ENCODE peak calls at places on chromosomes 11 and 22, in four cellular contexts. V, D, C and W are unnamed samples.

GRCh38 chr11:13016415-13016814 is 7.3 kb downstream of the RASSF10 start:
- DNase-seq in V (no peak), C (no peak), D (no peak), W (no peak)

GRCh38 chr11:324131-324530 is 3.5 kb upstream of the IFITM3 start:
- DNase-seq in D (no peak), V (no peak), C (no peak), W (peak)

GRCh38 chr11:20873054-20873453 is 203.7 kb downstream of the NELL1 start:
- DNase-seq in C (no peak), V (peak), D (peak), W (no peak)

GRCh38 chr11:115439385-115439784 is 64.8 kb downstream of the CADM1 start:
- DNase-seq in D (no peak), V (no peak), C (peak), W (peak)

GRCh38 chr11:73107597-73107996 is 34.5 kb downstream of the FCHSD2 start:
- DNase-seq in C (no peak), D (no peak), V (no peak), W (no peak)

GRCh38 chr11:58574851-58575250 is 805 bp downstream of the LPXN start:
- DNase-seq in V (no peak), D (no peak), C (peak), W (peak)

GRCh38 chr11:34274712-34275398 is 83.0 kb downstream of the ABTB2 start:
- DNase-seq in D (no peak), C (peak), V (no peak), W (peak)

GRCh38 chr22:27673839-27674238 is 127.7 kb downstream of the MN1 start:
- DNase-seq in V (no peak), C (no peak), D (no peak), W (no peak)

GRCh38 chr11:11978098-11978637 is 30.3 kb downstream of the DKK3 start:
- DNase-seq in D (no peak), C (no peak), V (no peak), W (no peak)

GRCh38 chr11:62242021-62242420 is at the start of gene SCGB1D2:
- DNase-seq in D (no peak), C (no peak), V (no peak), W (no peak)

GRCh38 chr22:19735665-19736510 is 12.5 kb downstream of the GP1BB start:
- DNase-seq in C (no peak), D (no peak), V (no peak), W (no peak)

GRCh38 chr22:38935023-38935422 is 22.4 kb upstream of the APOBEC3A start:
- DNase-seq in C (no peak), D (no peak), V (no peak), W (no peak)

GRCh38 chr11:94128171-94128745 is 383 bp upstream of the PANX1 start:
- DNase-seq in V (no peak), C (no peak), D (no peak), W (no peak)

GRCh38 chr11:87252869-87253268 is 215.1 kb downstream of the TMEM135 start:
- DNase-seq in C (peak), V (no peak), D (no peak), W (peak)

GRCh38 chr11:4134844-4135243 is 40.2 kb downstream of the RRM1 start:
- DNase-seq in V (no peak), C (peak), D (no peak), W (peak)

GRCh38 chr22:46579751-46580449 is 40.3 kb upstream of the GRAMD4 start:
- DNase-seq in V (no peak), D (no peak), C (no peak), W (no peak)

GRCh38 chr11:8231979-8232378 is 31.7 kb downstream of the LMO1 start:
- DNase-seq in C (no peak), V (no peak), D (no peak), W (no peak)

GRCh38 chr11:20596629-20597129 is 2.7 kb upstream of the SLC6A5 start:
- DNase-seq in C (no peak), V (no peak), D (no peak), W (no peak)

GRCh38 chr11:116461789-116462188 is 311.0 kb downstream of the BUD13 start:
- DNase-seq in D (no peak), C (no peak), V (no peak), W (no peak)

GRCh38 chr11:4991066-4991465 is 3.6 kb upstream of the OR51L1 start:
- DNase-seq in V (no peak), C (peak), D (no peak), W (no peak)

GRCh38 chr11:44113018-44113417 is 17.5 kb downstream of the EXT2 start:
- DNase-seq in V (no peak), C (no peak), D (no peak), W (no peak)

GRCh38 chr11:12539570-12539969 is 134.7 kb upstream of the TEAD1 start:
- DNase-seq in C (peak), V (no peak), D (no peak), W (peak)

GRCh38 chr11:108805030-108805429 is 140.2 kb downstream of the DDX10 start:
- DNase-seq in D (no peak), V (no peak), C (no peak), W (no peak)

GRCh38 chr11:64759722-64760719 is at the start of gene PYGM:
- DNase-seq in C (no peak), V (peak), D (peak), W (peak)

GRCh38 chr11:82942376-82942775 is 40.8 kb downstream of the DDIAS start:
- DNase-seq in V (no peak), C (no peak), D (no peak), W (no peak)

GRCh38 chr11:36455658-36456111 is 54.4 kb downstream of the TRAF6 start:
- DNase-seq in D (no peak), C (peak), V (peak), W (peak)

GRCh38 chr11:73480677-73481076 is 104.5 kb downstream of the RELT start:
- DNase-seq in C (peak), D (no peak), V (no peak), W (no peak)

GRCh38 chr22:47965066-47965465 is 1202.6 kb downstream of the TBC1D22A start:
- DNase-seq in D (no peak), C (no peak), V (no peak), W (no peak)

GRCh38 chr22:41001722-41002122 is 50.5 kb downstream of the RBX1 start:
- DNase-seq in C (peak), D (no peak), V (no peak), W (peak)

GRCh38 chr22:41003976-41004375 is 52.8 kb downstream of the RBX1 start:
- DNase-seq in V (no peak), C (no peak), D (no peak), W (no peak)

GRCh38 chr22:41000040-41000565 is 48.9 kb downstream of the RBX1 start:
- DNase-seq in V (no peak), D (no peak), C (no peak), W (no peak)

GRCh38 chr22:41003041-41003440 is 51.9 kb downstream of the RBX1 start:
- DNase-seq in D (no peak), V (no peak), C (no peak), W (no peak)

DNA sequence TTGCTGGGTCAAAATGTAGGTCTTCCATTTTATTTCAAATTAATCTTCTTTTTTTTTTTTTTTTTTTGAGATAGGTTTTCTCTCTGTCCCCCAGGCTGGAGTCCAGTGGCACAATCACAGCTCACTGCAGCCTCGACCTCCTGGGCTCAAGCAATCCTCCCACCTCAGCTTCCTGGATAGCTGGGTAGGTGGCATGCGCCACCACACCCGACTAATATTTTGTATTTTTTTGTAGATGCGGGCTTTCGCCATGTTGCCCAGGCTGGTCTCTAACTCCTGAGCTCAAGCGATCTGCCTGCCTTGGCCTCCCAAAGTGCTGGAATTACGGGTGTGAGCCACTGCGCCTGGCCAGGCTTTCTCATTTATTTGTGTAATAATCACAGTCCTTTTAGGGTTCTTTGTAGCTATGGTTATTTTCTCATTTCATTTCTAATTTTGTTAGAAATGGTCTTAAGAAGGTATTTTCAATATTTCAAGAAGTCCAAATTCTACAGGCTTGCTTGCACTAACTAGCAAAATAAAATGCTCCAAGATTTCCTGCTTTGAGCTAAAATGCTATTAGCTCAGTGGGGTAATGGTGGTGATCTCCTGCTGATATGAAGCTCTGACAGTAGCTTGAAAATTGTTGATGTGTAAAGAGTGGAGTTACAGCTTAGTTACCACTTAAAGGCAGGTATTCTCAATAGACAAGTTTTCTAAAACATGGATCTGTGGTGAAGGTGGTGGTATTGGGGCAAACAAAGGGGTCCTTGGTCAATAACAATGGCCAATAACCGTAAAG is 50.0 kb downstream of the RBX1 start:
- DNase-seq in C (no peak), D (no peak), V (no peak), W (no peak)
- H3K18ac ChIP-seq in C (no peak), D (no peak), V (no peak), W (no peak)

DNA sequence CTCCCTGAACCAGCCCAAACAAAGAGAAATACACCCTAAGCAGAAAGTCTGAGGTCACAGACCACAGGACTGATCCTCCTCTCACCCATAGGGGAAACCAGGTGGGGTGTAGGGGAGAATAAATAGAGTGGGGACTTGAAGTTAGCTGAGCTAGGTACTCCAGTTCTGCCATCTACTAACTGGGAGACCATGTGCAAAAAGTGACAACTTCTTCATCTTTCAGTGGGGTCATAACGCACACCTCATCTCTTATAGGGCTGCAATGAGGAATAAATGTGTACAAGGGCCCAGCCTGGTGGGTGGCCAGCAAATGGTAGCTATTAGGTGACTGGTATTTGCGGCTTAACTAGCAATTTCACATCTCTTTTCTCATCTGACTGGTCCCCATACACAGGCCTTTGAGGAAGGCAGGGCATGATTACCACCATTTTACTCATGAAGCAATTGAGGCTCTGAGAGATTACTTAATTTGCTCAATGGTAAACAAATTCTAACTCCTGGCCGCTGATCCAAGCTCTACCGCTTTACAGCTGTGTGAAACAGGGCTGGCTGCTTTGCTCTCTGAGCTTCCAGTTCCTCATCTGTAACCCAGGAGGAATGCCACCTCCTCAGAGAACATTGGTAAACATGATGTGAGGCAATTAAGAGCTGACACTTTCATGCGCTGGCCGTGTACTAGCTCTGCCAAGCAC is 16.6 kb downstream of the TBC1D10A start:
- DNase-seq in D (no peak), C (peak), V (no peak), W (peak)
- H4K91ac ChIP-seq in D (no peak), C (no peak), V (no peak), W (no peak)

GRCh38 chr22:49480896-49481650 is 346.6 kb downstream of the BRD1 start:
- DNase-seq in D (no peak), C (no peak), V (no peak), W (no peak)
- H3K4me2 ChIP-seq in D (peak), C (no peak), V (no peak), W (no peak)

GRCh38 chr11:6481012-6481923 is at the start of the genes ARFIP2 and TIMM10B:
- DNase-seq in D (peak), V (peak), C (peak), W (peak)
- H3K18ac ChIP-seq in D (peak), V (peak), C (peak), W (peak)

GRCh38 chr11:2108675-2109481 is 30.3 kb downstream of the IGF2 start:
- DNase-seq in V (no peak), C (no peak), D (no peak), W (no peak)
- H4K91ac ChIP-seq in V (no peak), C (no peak), D (peak), W (no peak)